ENCODE peak calls at places on chromosomes 12 and 14, in ten cellular contexts. K, Q, J, V, X, Y, O, A, R and H are unnamed samples.

GRCh38 chr12:89833337-89834252 is 125.0 kb upstream of the ATP2B1 start:
- DNase-seq in K (no peak), Q (no peak), J (no peak), V (peak; percentile 30), X (no peak), Y (no peak), O (no peak), A (no peak), R (no peak), H (no peak)

GRCh38 chr12:11814362-11814761 is 164.9 kb downstream of the ETV6 start:
- DNase-seq in K (no peak), Q (peak; percentile 36), J (no peak), V (peak; percentile 56), X (no peak), Y (no peak), O (peak; percentile 83), A (peak; percentile 19), R (peak; percentile 53), H (no peak)

GRCh38 chr12:52782502-52782901 is 5.4 kb upstream of the KRT76 start:
- DNase-seq in K (no peak), Q (no peak), J (no peak), V (no peak), X (no peak), Y (no peak), O (no peak), A (no peak), R (no peak), H (no peak)

GRCh38 chr12:32126720-32127119 is 20.1 kb downstream of the BICD1 start:
- DNase-seq in K (no peak), Q (no peak), J (no peak), V (peak; percentile 34), X (no peak), Y (no peak), O (peak; percentile 55), A (no peak), R (no peak), H (no peak)

GRCh38 chr12:82862069-82862841 is 175.5 kb downstream of the TMTC2 start:
- DNase-seq in K (no peak), Q (no peak), J (peak; percentile 67), V (peak; percentile 33), X (no peak), Y (no peak), O (peak; percentile 43), A (no peak), R (no peak), H (no peak)

GRCh38 chr14:92625213-92625612 is 111.6 kb downstream of the RIN3 start:
- DNase-seq in K (no peak), Q (no peak), J (no peak), V (peak; percentile 95), X (no peak), Y (no peak), O (peak; percentile 96), A (no peak), R (no peak), H (no peak)

GRCh38 chr12:120247621-120248030 is 17.9 kb downstream of the PXN start:
- DNase-seq in K (no peak), Q (no peak), J (no peak), V (peak; percentile 61), X (no peak), Y (no peak), O (peak; percentile 48), A (no peak), R (no peak), H (no peak)

GRCh38 chr14:96095581-96096476 is 56.7 kb downstream of the C14orf132 start:
- DNase-seq in K (peak; percentile 90), Q (no peak), J (peak; percentile 88), V (peak; percentile 63), X (peak; percentile 47), Y (no peak), O (peak; percentile 80), A (no peak), R (no peak), H (no peak)

GRCh38 chr14:52220924-52221802 is 46.3 kb upstream of the PTGDR start:
- DNase-seq in K (no peak), Q (no peak), J (no peak), V (no peak), X (no peak), Y (peak; percentile 4), O (no peak), A (no peak), R (peak; percentile 18), H (no peak)

GRCh38 chr14:20679907-20680306 is 4.5 kb upstream of the RNASE4 start:
- DNase-seq in K (no peak), Q (peak; percentile 6), J (no peak), V (peak; percentile 57), X (no peak), Y (no peak), O (peak; percentile 11), A (no peak), R (no peak), H (no peak)

GRCh38 chr12:75585309-75585708 is 73.9 kb upstream of the KRR1 start:
- DNase-seq in K (no peak), Q (no peak), J (no peak), V (peak; percentile 85), X (no peak), Y (no peak), O (peak; percentile 81), A (no peak), R (no peak), H (peak; percentile 14)

GRCh38 chr14:62143235-62143634 is 381.0 kb downstream of the SNAPC1 start:
- DNase-seq in K (no peak), Q (no peak), J (no peak), V (peak; percentile 84), X (no peak), Y (no peak), O (peak; percentile 62), A (no peak), R (no peak), H (no peak)

GRCh38 chr12:21656931-21657335 is 709 bp downstream of the LDHB start:
- DNase-seq in K (peak; percentile 11), Q (peak; percentile 66), J (peak; percentile 62), V (peak; percentile 52), X (peak; percentile 52), Y (peak; percentile 33), O (peak; percentile 67), A (peak; percentile 42), R (peak; percentile 66), H (no peak)

GRCh38 chr12:25364529-25365339 is 114.0 kb upstream of the KRAS start:
- DNase-seq in K (no peak), Q (no peak), J (no peak), V (no peak), X (no peak), Y (no peak), O (no peak), A (peak; percentile 39), R (peak; percentile 78), H (no peak)

GRCh38 chr12:131929530-131930456 is 717 bp downstream of the PUS1 start:
- DNase-seq in K (no peak), Q (no peak), J (no peak), V (peak; percentile 15), X (no peak), Y (peak; percentile 35), O (no peak), A (peak; percentile 35), R (peak; percentile 29), H (no peak)

GRCh38 chr14:89303452-89304435 is 113.3 kb downstream of the FOXN3 start:
- DNase-seq in K (peak; percentile 82), Q (no peak), J (no peak), V (peak; percentile 86), X (peak; percentile 52), Y (no peak), O (peak; percentile 90), A (peak; percentile 16), R (peak; percentile 10), H (no peak)

GRCh38 chr14:103020271-103020910 is 37.0 kb downstream of the CDC42BPB start:
- DNase-seq in K (no peak), Q (no peak), J (no peak), V (no peak), X (no peak), Y (no peak), O (no peak), A (no peak), R (no peak), H (no peak)

GRCh38 chr14:94441531-94442205 is 10.9 kb downstream of the SERPINA11 start:
- DNase-seq in K (no peak), Q (no peak), J (no peak), V (no peak), X (no peak), Y (no peak), O (no peak), A (no peak), R (no peak), H (no peak)

GRCh38 chr12:127108360-127109215 is 1158.4 kb upstream of the TMEM132C start:
- DNase-seq in K (peak; percentile 7), Q (peak; percentile 46), J (peak; percentile 64), V (peak; percentile 78), X (peak; percentile 56), Y (peak; percentile 13), O (peak; percentile 63), A (peak; percentile 44), R (peak; percentile 22), H (peak; percentile 52)

GRCh38 chr12:3492868-3493224 is 1.8 kb downstream of the PRMT8 start:
- DNase-seq in K (no peak), Q (no peak), J (no peak), V (no peak), X (no peak), Y (no peak), O (no peak), A (no peak), R (no peak), H (no peak)

GRCh38 chr12:107325075-107325474 is 231.7 kb upstream of the CRY1 start:
- DNase-seq in K (no peak), Q (no peak), J (no peak), V (no peak), X (no peak), Y (no peak), O (no peak), A (no peak), R (no peak), H (no peak)

GRCh38 chr12:65634626-65635331 is 189.5 kb upstream of the HMGA2 start:
- DNase-seq in K (no peak), Q (no peak), J (no peak), V (peak; percentile 79), X (no peak), Y (no peak), O (peak; percentile 68), A (no peak), R (no peak), H (no peak)

GRCh38 chr12:115377781-115378180 is 693.8 kb upstream of the TBX3 start:
- DNase-seq in K (no peak), Q (no peak), J (no peak), V (no peak), X (no peak), Y (no peak), O (no peak), A (no peak), R (no peak), H (no peak)